ENCODE peak calls at places on chromosomes 4 and X, in nine cellular contexts. I is HT-29; S is DND-41; W is GDM1; B is stimulated activated CD4-positive, alpha-beta T cell treated with anti-CD3 and anti-CD28 coated beads, Interleukin-1b, Interleukin-23, amount 100 ng/mL, for 24 hours; N is NCI-H146; E is sigmoid colon; F is sciatic nerve; Q is neuronal stem cell. M is an unnamed sample.

GRCh38 chrX:134625315-134625718 is 33.0 kb downstream of the PLAC1 start:
- DNase-seq in I (no peak), F (no peak), S (no peak), N (no peak), B (no peak), Q (no peak), W (no peak), E (no peak), M (no peak)

GRCh38 chr4:70688795-70689231 is 481 bp downstream of the UTP3 start:
- DNase-seq in S (no peak), I (peak), F (no peak), B (peak), W (no peak), N (peak), Q (no peak), E (no peak), M (no peak)

GRCh38 chrX:18353931-18354368 is 538 bp downstream of the SCML2 start:
- DNase-seq in B (peak), Q (peak), I (no peak), E (no peak), W (peak), S (no peak), N (peak), F (no peak), M (peak)

GRCh38 chr4:70969076-70969475 is 24.4 kb upstream of the DCK start:
- DNase-seq in W (no peak), F (no peak), E (no peak), S (no peak), Q (no peak), I (no peak), N (no peak), B (no peak), M (no peak)

GRCh38 chrX:35711281-35711680 is 86.9 kb upstream of the MAGEB16 start:
- DNase-seq in S (no peak), N (no peak), F (no peak), B (no peak), W (no peak), Q (no peak), E (no peak), I (peak), M (no peak)

GRCh38 chr4:173002840-173003561 is 165.6 kb upstream of the GALNT7 start:
- DNase-seq in N (no peak), F (no peak), W (no peak), Q (no peak), S (no peak), E (no peak), I (no peak), B (no peak), M (no peak)

GRCh38 chr4:145934434-145935047 is 4.1 kb downstream of the ZNF827 start:
- DNase-seq in Q (no peak), S (no peak), F (no peak), B (no peak), W (no peak), I (no peak), N (no peak), E (no peak), M (no peak)

GRCh38 chrX:37453821-37454220 is 104.7 kb downstream of the PRRG1 start:
- DNase-seq in W (no peak), Q (no peak), F (no peak), B (no peak), E (no peak), I (no peak), S (no peak), N (no peak), M (no peak)

GRCh38 chr4:26826721-26827120 is 33.9 kb upstream of the STIM2 start:
- DNase-seq in S (no peak), N (no peak), Q (no peak), F (no peak), W (no peak), B (no peak), I (peak), E (no peak), M (no peak)

GRCh38 chr4:32689520-32689919 is 1969.4 kb downstream of the PCDH7 start:
- DNase-seq in W (no peak), F (no peak), E (no peak), Q (no peak), S (no peak), B (no peak), I (no peak), N (no peak), M (no peak)

GRCh38 chrX:81377329-81377728 is 175.4 kb downstream of the SH3BGRL start:
- DNase-seq in I (peak), N (no peak), E (no peak), S (no peak), F (no peak), Q (peak), B (no peak), W (no peak), M (no peak)

GRCh38 chr4:170729897-170730296 is 640.1 kb upstream of the AADAT start:
- DNase-seq in Q (no peak), W (no peak), I (no peak), S (no peak), F (no peak), N (no peak), B (no peak), E (no peak), M (no peak)

GRCh38 chrX:47384502-47384901 is 14.1 kb downstream of the ZNF157 start:
- DNase-seq in N (peak), F (peak), W (peak), I (peak), B (peak), Q (peak), E (peak), S (peak), M (peak)

GRCh38 chrX:106987488-106987887 is 12.5 kb downstream of the MORC4 start:
- DNase-seq in W (no peak), Q (no peak), B (no peak), S (no peak), F (no peak), N (no peak), I (no peak), E (no peak), M (no peak)

GRCh38 chr4:140158234-140159030 is 4.4 kb upstream of the MAML3 start:
- DNase-seq in E (no peak), S (no peak), W (peak), Q (no peak), N (no peak), B (no peak), I (no peak), F (no peak), M (no peak)

GRCh38 chr4:6205584-6205965 is 5.2 kb upstream of the JAKMIP1 start:
- DNase-seq in I (no peak), N (no peak), Q (no peak), E (peak), B (no peak), W (no peak), F (peak), S (no peak), M (no peak)

GRCh38 chrX:118058924-118059323 is 57.7 kb downstream of the KLHL13 start:
- DNase-seq in I (no peak), W (no peak), B (no peak), F (no peak), N (no peak), Q (no peak), S (no peak), E (no peak), M (no peak)

GRCh38 chr4:7442609-7443140 is 7.9 kb upstream of the PSAPL1 start:
- DNase-seq in W (no peak), E (no peak), I (no peak), S (no peak), F (no peak), Q (no peak), N (no peak), B (no peak), M (no peak)

GRCh38 chr4:82419451-82419850 is 10.8 kb downstream of the HNRNPDL start:
- DNase-seq in S (no peak), E (no peak), I (no peak), B (no peak), N (no peak), F (no peak), Q (no peak), W (no peak), M (no peak)

GRCh38 chrX:154010330-154011087 is 9.2 kb downstream of the IRAK1 start:
- DNase-seq in F (no peak), N (no peak), W (no peak), B (no peak), Q (no peak), S (no peak), I (no peak), E (no peak), M (no peak)

GRCh38 chr4:111602848-111603247 is 542.4 kb upstream of the FAM241A start:
- DNase-seq in W (no peak), S (no peak), B (no peak), I (peak), N (no peak), Q (no peak), F (no peak), E (no peak), M (no peak)

GRCh38 chrX:72276478-72276953 is 532 bp downstream of the RPS4X start:
- DNase-seq in I (peak), E (no peak), N (no peak), S (no peak), B (no peak), W (no peak), F (no peak), Q (no peak), M (no peak)

GRCh38 chr4:143382539-143382938 is 45.9 kb downstream of the GAB1 start:
- DNase-seq in B (no peak), E (no peak), N (no peak), W (no peak), S (no peak), I (no peak), Q (no peak), F (no peak), M (no peak)

GRCh38 chrX:48971325-48972213 is at the start of gene KCND1:
- DNase-seq in I (no peak), W (peak), S (peak), E (peak), Q (no peak), B (no peak), F (peak), N (peak), M (peak)

GRCh38 chrX:65148232-65148631 is 172.0 kb upstream of the ZC4H2 start:
- DNase-seq in W (no peak), E (no peak), F (no peak), B (no peak), Q (no peak), I (no peak), N (no peak), S (no peak), M (no peak)

GRCh38 chrX:77426811-77427210 is 20.4 kb upstream of the FGF16 start:
- DNase-seq in W (no peak), N (no peak), I (no peak), F (no peak), S (no peak), Q (no peak), B (no peak), E (no peak), M (no peak)

GRCh38 chr4:118797558-118798142 is 38.3 kb downstream of the SEC24D start:
- DNase-seq in Q (no peak), N (no peak), I (no peak), B (no peak), W (no peak), F (no peak), E (no peak), S (no peak), M (no peak)

GRCh38 chrX:132043977-132044376 is 20.9 kb downstream of the STK26 start:
- DNase-seq in N (no peak), B (no peak), I (no peak), F (no peak), S (no peak), E (no peak), W (no peak), Q (no peak), M (no peak)

GRCh38 chr4:86159216-86159615 is 200.6 kb downstream of the MAPK10 start:
- DNase-seq in W (no peak), Q (no peak), I (no peak), N (no peak), B (no peak), F (no peak), E (no peak), S (no peak), M (no peak)